ENCODE peak calls at places on chromosomes 6 and 20, in eight cellular contexts. I, D, S, Q, L, W, J and N are unnamed samples.

GRCh38 chr6:126361832-126362231 is 21.9 kb downstream of the CENPW start:
- DNase-seq in D (no peak), L (no peak), J (no peak), I (no peak), Q (no peak), W (peak), S (no peak), N (no peak)

GRCh38 chr6:14239097-14239496 is 121.5 kb downstream of the CD83 start:
- DNase-seq in I (no peak), Q (no peak), W (no peak), S (no peak), D (no peak), J (no peak), L (no peak), N (no peak)

GRCh38 chr20:38842558-38842981 is 37.1 kb downstream of the PPP1R16B start:
- DNase-seq in S (peak), D (no peak), J (no peak), W (peak), Q (no peak), L (peak), I (no peak), N (no peak)

GRCh38 chr6:151948007-151948745 is 140.7 kb downstream of the ESR1 start:
- DNase-seq in S (peak), W (no peak), D (peak), L (no peak), J (no peak), I (no peak), Q (no peak), N (no peak)

GRCh38 chr6:20816126-20816525 is 281.9 kb downstream of the CDKAL1 start:
- DNase-seq in W (no peak), L (no peak), I (no peak), Q (no peak), J (no peak), D (no peak), S (no peak), N (no peak)

GRCh38 chr20:47181056-47181862 is 175.2 kb downstream of the ZMYND8 start:
- DNase-seq in D (peak), W (peak), Q (peak), J (no peak), I (peak), L (no peak), S (peak), N (no peak)

GRCh38 chr6:82589509-82590206 is 226.0 kb downstream of the TPBG start:
- DNase-seq in Q (no peak), L (no peak), D (peak), W (no peak), S (peak), I (peak), J (no peak), N (no peak)

GRCh38 chr6:154732824-154733609 is at the start of gene SCAF8:
- DNase-seq in J (peak), Q (peak), D (peak), S (peak), L (peak), I (peak), W (peak), N (peak)

GRCh38 chr6:86147311-86147710 is 504.6 kb upstream of the SYNCRIP start:
- DNase-seq in S (no peak), I (no peak), W (no peak), L (no peak), Q (no peak), D (no peak), J (no peak), N (no peak)

GRCh38 chr20:47272893-47273590 is 83.5 kb downstream of the ZMYND8 start:
- DNase-seq in S (peak), Q (peak), W (no peak), J (no peak), D (peak), I (peak), L (peak), N (peak)

GRCh38 chr6:31752739-31753319 is 9.6 kb upstream of the SAPCD1 start:
- DNase-seq in W (no peak), S (no peak), Q (no peak), I (no peak), L (no peak), J (no peak), D (no peak), N (no peak)

GRCh38 chr6:13274707-13275434 is 53.5 kb downstream of the TBC1D7 start:
- DNase-seq in Q (no peak), D (no peak), I (no peak), L (no peak), J (no peak), S (no peak), W (no peak), N (no peak)

GRCh38 chr20:12698817-12699216 is 310.0 kb upstream of the SPTLC3 start:
- DNase-seq in I (no peak), J (no peak), S (no peak), Q (no peak), D (no peak), W (no peak), L (no peak), N (no peak)

GRCh38 chr6:109348246-109348645 is 34.0 kb downstream of the CD164 start:
- DNase-seq in S (no peak), I (no peak), D (no peak), W (no peak), Q (no peak), L (no peak), J (peak), N (no peak)

GRCh38 chr6:75546401-75546800 is 52.8 kb upstream of the FILIP1 start:
- DNase-seq in J (no peak), I (no peak), W (no peak), L (no peak), D (no peak), Q (no peak), S (peak), N (no peak)

GRCh38 chr6:241331-241865 is 50.9 kb upstream of the DUSP22 start:
- DNase-seq in S (no peak), Q (no peak), L (no peak), D (no peak), W (no peak), J (no peak), I (no peak), N (no peak)

GRCh38 chr20:63469019-63469712 is 3.3 kb downstream of the KCNQ2 start:
- DNase-seq in J (no peak), L (no peak), S (no peak), I (no peak), W (no peak), Q (no peak), D (no peak), N (no peak)

GRCh38 chr6:81736428-81736827 is 16.1 kb downstream of the TENT5A start:
- DNase-seq in I (no peak), J (no peak), Q (no peak), D (no peak), S (no peak), W (no peak), L (no peak), N (no peak)

GRCh38 chr6:33761922-33762629 is 15.4 kb upstream of the IP6K3 start:
- DNase-seq in J (peak), D (peak), S (peak), L (no peak), Q (no peak), W (peak), I (no peak), N (peak)

GRCh38 chr6:34084591-34085280 is 61.2 kb downstream of the GRM4 start:
- DNase-seq in I (no peak), L (no peak), Q (no peak), S (no peak), J (no peak), W (no peak), D (no peak), N (no peak)

GRCh38 chr20:40361916-40362315 is 327.1 kb downstream of the MAFB start:
- DNase-seq in J (no peak), L (no peak), W (no peak), Q (no peak), I (no peak), S (no peak), D (no peak), N (no peak)

GRCh38 chr6:71478834-71479541 is 190.4 kb downstream of the OGFRL1 start:
- DNase-seq in D (peak), S (no peak), J (no peak), Q (no peak), W (no peak), I (no peak), L (no peak), N (no peak)

GRCh38 chr6:25232478-25232877 is 46.7 kb upstream of the CARMIL1 start:
- DNase-seq in W (no peak), S (no peak), J (peak), L (no peak), Q (no peak), D (no peak), I (no peak), N (no peak)

DNA sequence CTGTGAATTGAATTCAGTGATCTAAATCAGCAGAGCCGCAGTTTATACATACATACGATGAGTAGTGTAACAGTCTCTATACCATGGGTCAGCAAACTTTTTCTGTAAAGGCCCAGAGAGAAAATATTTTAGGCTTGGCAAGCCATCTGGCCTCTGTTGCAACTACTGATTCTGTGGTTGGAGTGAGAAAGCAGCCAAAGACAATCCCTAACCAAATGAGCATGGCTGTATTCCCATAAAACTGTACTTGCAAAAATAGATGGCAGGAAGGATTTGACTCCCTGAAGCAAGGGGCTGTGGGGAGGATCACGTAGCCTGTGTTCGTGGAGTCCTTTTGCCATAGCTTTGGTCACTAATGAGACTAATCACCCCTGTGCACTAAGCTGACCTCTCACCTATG is 17.9 kb upstream of the MOCS1 start:
- DNase-seq in D (no peak), W (no peak), S (no peak), J (no peak), L (no peak), I (no peak), Q (no peak), N (no peak)
- H3K27ac ChIP-seq in D (no peak), W (no peak), S (no peak), J (peak), L (no peak), I (no peak), Q (no peak), N (no peak)

GRCh38 chr6:12024715-12025434 is 12.8 kb downstream of the HIVEP1 start:
- DNase-seq in L (no peak), W (no peak), Q (no peak), J (no peak), I (no peak), S (no peak), D (no peak), N (no peak)
- H3K27ac ChIP-seq in L (no peak), W (peak), Q (no peak), J (no peak), I (no peak), S (no peak), D (no peak), N (no peak)

GRCh38 chr6:158557927-158558326 is 2.0 kb upstream of the TMEM181 start:
- DNase-seq in I (no peak), L (no peak), S (no peak), Q (no peak), J (no peak), D (no peak), W (peak), N (no peak)

GRCh38 chr6:158559338-158559894 is 475 bp upstream of the TMEM181 start:
- DNase-seq in S (no peak), Q (no peak), J (no peak), I (no peak), L (no peak), W (no peak), D (no peak), N (no peak)

GRCh38 chr6:158559895-158560786 is at the start of gene TMEM181:
- DNase-seq in D (peak), S (peak), I (peak), L (peak), W (peak), J (peak), Q (no peak), N (peak)

GRCh38 chr6:158560787-158561246 is 926 bp downstream of the TMEM181 start:
- DNase-seq in S (no peak), L (peak), J (no peak), I (no peak), Q (no peak), D (no peak), W (peak), N (no peak)

DNA sequence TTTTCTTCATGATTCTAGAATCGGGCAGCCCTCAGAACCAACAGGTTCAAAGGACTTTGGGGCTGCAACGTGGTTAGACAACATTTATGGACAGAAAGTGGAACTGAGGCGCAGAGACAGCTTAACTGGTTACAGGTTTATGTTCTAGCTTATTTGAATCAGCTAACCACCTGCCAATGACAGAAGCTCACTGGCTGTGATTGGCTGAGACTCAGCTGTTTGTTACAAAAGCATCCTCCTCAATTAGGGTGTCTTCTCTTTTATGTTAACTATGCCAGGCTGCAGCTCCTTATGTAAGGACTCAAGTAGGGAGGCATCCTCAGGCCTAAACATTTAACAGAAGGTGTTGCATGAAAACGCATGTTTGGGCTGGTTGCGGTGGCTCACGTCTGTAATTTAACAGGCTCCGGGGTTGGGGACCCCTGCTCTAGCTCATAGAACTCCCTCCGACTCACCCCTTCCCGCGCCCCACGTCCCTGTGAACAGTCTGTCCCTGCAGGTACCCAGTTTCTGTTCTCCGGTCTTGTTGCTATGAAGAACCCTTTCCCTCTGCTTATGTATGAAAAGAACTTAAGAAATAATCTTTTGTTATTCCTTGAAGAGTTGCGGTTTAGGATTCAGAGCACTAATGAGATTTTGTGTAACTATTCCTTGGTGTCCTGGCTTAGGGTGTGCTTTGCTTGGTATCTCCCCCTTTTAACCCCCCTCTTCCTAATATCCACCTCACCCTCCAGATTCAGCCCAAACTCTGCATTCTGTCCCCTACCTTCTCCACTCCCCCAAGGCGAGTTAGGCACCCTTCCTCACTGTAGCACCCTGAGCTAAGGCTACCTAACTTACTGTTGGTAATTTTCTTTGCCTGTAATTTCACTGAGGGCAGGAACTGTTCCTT is 1.2 kb upstream of the TMEM181 start:
- DNase-seq in L (no peak), S (no peak), J (no peak), D (no peak), I (no peak), Q (no peak), W (peak), N (no peak)
- H3K27ac ChIP-seq in L (no peak), S (no peak), J (no peak), D (no peak), I (no peak), Q (no peak), W (no peak), N (no peak)

GRCh38 chr20:44598413-44599290 is 16.3 kb downstream of the PKIG start:
- DNase-seq in W (peak), S (no peak), J (peak), D (peak), Q (no peak), L (no peak), I (no peak), N (no peak)

GRCh38 chr20:44599715-44600114 is 17.3 kb downstream of the PKIG start:
- DNase-seq in L (no peak), D (no peak), Q (no peak), S (no peak), W (no peak), J (no peak), I (no peak), N (no peak)

GRCh38 chr20:44596876-44597275 is 14.5 kb downstream of the PKIG start:
- DNase-seq in W (no peak), S (no peak), I (no peak), D (no peak), J (no peak), L (no peak), Q (no peak), N (no peak)

GRCh38 chr20:44597516-44597915 is 15.1 kb downstream of the PKIG start:
- DNase-seq in S (no peak), J (no peak), I (no peak), Q (no peak), L (no peak), D (no peak), W (no peak), N (no peak)

GRCh38 chr20:44597930-44598329 is 15.6 kb downstream of the PKIG start:
- DNase-seq in L (no peak), J (no peak), W (no peak), Q (no peak), S (no peak), I (no peak), D (no peak), N (no peak)
- H3K27ac ChIP-seq in L (no peak), J (peak), W (peak), Q (no peak), S (peak), I (no peak), D (no peak), N (no peak)

DNA sequence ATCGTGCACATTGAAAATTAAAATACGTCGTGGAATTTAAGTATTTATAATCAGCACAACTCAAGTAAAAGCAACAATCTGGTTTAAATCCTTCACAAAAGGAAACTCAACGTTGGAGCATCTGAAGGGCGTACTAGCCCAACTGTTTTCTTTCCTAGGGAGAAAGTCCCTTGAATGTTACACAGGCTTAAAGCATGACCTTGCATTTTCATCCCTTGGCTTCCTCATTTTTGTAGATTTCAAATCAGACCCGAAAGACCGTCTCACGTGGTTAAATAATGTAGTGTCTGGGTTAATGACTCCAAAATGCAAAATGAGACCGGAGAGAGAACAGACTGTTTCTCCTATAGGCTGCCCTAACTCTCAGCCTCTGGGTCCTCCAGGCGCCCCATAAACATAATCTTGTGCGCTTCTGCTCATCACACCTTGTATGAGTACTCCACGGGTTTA is 249.2 kb upstream of the RREB1 start:
- DNase-seq in Q (no peak), I (no peak), L (no peak), J (no peak), D (no peak), W (no peak), S (no peak), N (no peak)
- H3K27ac ChIP-seq in Q (no peak), I (no peak), L (no peak), J (no peak), D (no peak), W (peak), S (no peak), N (no peak)

GRCh38 chr20:52923123-52923543 is 49.0 kb upstream of the TSHZ2 start:
- DNase-seq in W (no peak), D (peak), L (no peak), I (no peak), S (no peak), Q (no peak), J (no peak), N (no peak)
- H3K27ac ChIP-seq in W (no peak), D (no peak), L (no peak), I (no peak), S (no peak), Q (no peak), J (no peak), N (no peak)

GRCh38 chr20:8938532-8938931 is 130.4 kb upstream of the PLCB4 start:
- DNase-seq in I (no peak), D (no peak), W (no peak), S (no peak), L (no peak), Q (no peak), J (no peak), N (no peak)

GRCh38 chr20:8934362-8934761 is 134.5 kb upstream of the PLCB4 start:
- DNase-seq in W (no peak), Q (no peak), S (no peak), I (no peak), D (no peak), J (no peak), L (no peak), N (no peak)

GRCh38 chr20:8933391-8933807 is 135.5 kb upstream of the PLCB4 start:
- DNase-seq in D (peak), J (no peak), W (no peak), Q (no peak), I (no peak), S (no peak), L (no peak), N (no peak)

GRCh38 chr20:8932192-8933150 is 136.4 kb upstream of the PLCB4 start:
- DNase-seq in J (no peak), I (no peak), S (no peak), D (peak), Q (no peak), W (no peak), L (no peak), N (no peak)

GRCh38 chr20:8935878-8936277 is 133.0 kb upstream of the PLCB4 start:
- DNase-seq in J (no peak), W (no peak), D (no peak), I (no peak), Q (no peak), L (no peak), S (no peak), N (no peak)
- H3K27ac ChIP-seq in J (no peak), W (no peak), D (no peak), I (no peak), Q (no peak), L (no peak), S (no peak), N (no peak)

GRCh38 chr20:6703047-6703446 is 64.4 kb upstream of the BMP2 start:
- DNase-seq in I (no peak), J (no peak), S (no peak), Q (no peak), D (no peak), W (no peak), L (no peak), N (no peak)
- H3K27ac ChIP-seq in I (no peak), J (no peak), S (no peak), Q (no peak), D (no peak), W (peak), L (no peak), N (no peak)

DNA sequence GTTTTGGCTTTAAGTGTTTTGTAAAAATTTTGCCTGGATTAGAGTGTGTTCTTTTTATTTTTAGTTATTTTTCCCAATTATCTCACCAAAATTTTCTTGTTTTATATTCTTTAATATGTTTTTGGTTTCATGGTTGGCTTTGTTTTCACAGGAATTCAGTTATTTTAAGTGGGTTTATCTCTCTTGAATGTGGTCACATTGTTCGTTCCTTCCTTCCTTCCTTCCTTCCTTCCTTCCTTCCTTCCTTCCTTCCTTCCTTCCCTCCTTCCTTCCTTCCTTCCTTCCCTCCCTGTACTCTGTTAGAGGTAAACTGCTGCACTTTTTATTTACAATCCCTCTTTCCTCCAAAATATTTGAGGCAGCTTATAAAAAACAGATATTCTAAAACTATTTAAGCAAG is 672.9 kb upstream of the CITED2 start:
- DNase-seq in S (no peak), J (no peak), D (no peak), L (no peak), Q (no peak), W (no peak), I (no peak), N (no peak)
- H3K27ac ChIP-seq in S (no peak), J (no peak), D (no peak), L (no peak), Q (no peak), W (no peak), I (no peak), N (no peak)